ENCODE peak calls at places on chromosomes 16 and 17, in ten cellular contexts. One of them, this sample, is unnamed.

GRCh38 chr17:31085563-31085962 is 9.2 kb upstream of the NF1 start:
- DNase-seq in left ventricle myocardium inferior: no peak
- DNase-seq in pancreas: no peak
- DNase-seq in stomach: no peak
- DNase-seq in lower leg skin: no peak
- DNase-seq in bronchial epithelial cell: peak; percentile 66
- DNase-seq in GM12864: no peak
- DNase-seq in PC-9: no peak
- DNase-seq in foreskin fibroblast: peak; percentile 80
- DNase-seq in BJ: no peak
- DNase-seq in this sample: no peak

GRCh38 chr17:73348018-73348823 is 36.4 kb upstream of the CDC42EP4 start:
- DNase-seq in lower leg skin: no peak
- DNase-seq in pancreas: no peak
- DNase-seq in PC-9: no peak
- DNase-seq in left ventricle myocardium inferior: no peak
- DNase-seq in BJ: no peak
- DNase-seq in bronchial epithelial cell: no peak
- DNase-seq in GM12864: no peak
- DNase-seq in stomach: no peak
- DNase-seq in foreskin fibroblast: no peak
- DNase-seq in this sample: no peak

GRCh38 chr17:49730078-49730786 is 22.5 kb upstream of the SLC35B1 start:
- DNase-seq in foreskin fibroblast: peak; percentile 87
- DNase-seq in pancreas: peak; percentile 70
- DNase-seq in PC-9: no peak
- DNase-seq in bronchial epithelial cell: no peak
- DNase-seq in GM12864: no peak
- DNase-seq in lower leg skin: no peak
- DNase-seq in BJ: peak; percentile 82
- DNase-seq in stomach: peak; percentile 55
- DNase-seq in left ventricle myocardium inferior: peak; percentile 87
- DNase-seq in this sample: no peak

GRCh38 chr17:35713069-35713728 is 18.2 kb upstream of the RASL10B start:
- DNase-seq in PC-9: no peak
- DNase-seq in foreskin fibroblast: peak; percentile 67
- DNase-seq in pancreas: peak; percentile 69
- DNase-seq in stomach: no peak
- DNase-seq in GM12864: no peak
- DNase-seq in bronchial epithelial cell: no peak
- DNase-seq in lower leg skin: no peak
- DNase-seq in left ventricle myocardium inferior: no peak
- DNase-seq in BJ: peak; percentile 78
- DNase-seq in this sample: no peak

GRCh38 chr17:57925361-57925990 is 29.7 kb downstream of the CUEDC1 start:
- DNase-seq in bronchial epithelial cell: no peak
- DNase-seq in foreskin fibroblast: no peak
- DNase-seq in stomach: no peak
- DNase-seq in lower leg skin: no peak
- DNase-seq in pancreas: no peak
- DNase-seq in BJ: no peak
- DNase-seq in PC-9: no peak
- DNase-seq in left ventricle myocardium inferior: no peak
- DNase-seq in GM12864: no peak
- DNase-seq in this sample: no peak

GRCh38 chr17:2369551-2370210 is 31.2 kb downstream of the MNT start:
- DNase-seq in lower leg skin: no peak
- DNase-seq in foreskin fibroblast: peak; percentile 42
- DNase-seq in GM12864: no peak
- DNase-seq in PC-9: no peak
- DNase-seq in left ventricle myocardium inferior: no peak
- DNase-seq in bronchial epithelial cell: no peak
- DNase-seq in BJ: no peak
- DNase-seq in pancreas: no peak
- DNase-seq in stomach: no peak
- DNase-seq in this sample: no peak

GRCh38 chr17:50904522-50905459 is 38.6 kb upstream of the TOB1 start:
- DNase-seq in pancreas: peak; percentile 84
- DNase-seq in foreskin fibroblast: no peak
- DNase-seq in bronchial epithelial cell: no peak
- DNase-seq in PC-9: peak; percentile 83
- DNase-seq in BJ: no peak
- DNase-seq in lower leg skin: peak; percentile 91
- DNase-seq in GM12864: no peak
- DNase-seq in left ventricle myocardium inferior: peak; percentile 41
- DNase-seq in stomach: peak; percentile 87
- DNase-seq in this sample: peak; percentile 86

GRCh38 chr16:4693956-4694663 is 748 bp downstream of the NUDT16L1 start:
- DNase-seq in left ventricle myocardium inferior: peak; percentile 49
- DNase-seq in lower leg skin: peak; percentile 90
- DNase-seq in pancreas: peak; percentile 62
- DNase-seq in PC-9: peak; percentile 54
- DNase-seq in GM12864: no peak
- DNase-seq in stomach: peak; percentile 57
- DNase-seq in BJ: no peak
- DNase-seq in bronchial epithelial cell: no peak
- DNase-seq in foreskin fibroblast: peak; percentile 77
- DNase-seq in this sample: peak; percentile 42

GRCh38 chr17:15917439-15918027 is 27.4 kb upstream of the ADORA2B start:
- DNase-seq in left ventricle myocardium inferior: no peak
- DNase-seq in GM12864: no peak
- DNase-seq in bronchial epithelial cell: no peak
- DNase-seq in pancreas: no peak
- DNase-seq in foreskin fibroblast: peak; percentile 21
- DNase-seq in stomach: no peak
- DNase-seq in lower leg skin: peak; percentile 80
- DNase-seq in PC-9: no peak
- DNase-seq in BJ: no peak
- DNase-seq in this sample: no peak

GRCh38 chr16:54715011-54715410 is 215.7 kb upstream of the IRX5 start:
- DNase-seq in foreskin fibroblast: no peak
- DNase-seq in left ventricle myocardium inferior: no peak
- DNase-seq in lower leg skin: no peak
- DNase-seq in pancreas: no peak
- DNase-seq in bronchial epithelial cell: no peak
- DNase-seq in PC-9: no peak
- DNase-seq in BJ: no peak
- DNase-seq in GM12864: no peak
- DNase-seq in stomach: no peak
- DNase-seq in this sample: no peak

GRCh38 chr16:14300631-14301149 is 229.6 kb downstream of the MRTFB start:
- DNase-seq in GM12864: peak; percentile 63
- DNase-seq in foreskin fibroblast: peak; percentile 92
- DNase-seq in stomach: peak; percentile 72
- DNase-seq in BJ: no peak
- DNase-seq in bronchial epithelial cell: peak; percentile 80
- DNase-seq in PC-9: peak; percentile 83
- DNase-seq in lower leg skin: peak; percentile 95
- DNase-seq in pancreas: peak; percentile 82
- DNase-seq in left ventricle myocardium inferior: peak; percentile 63
- DNase-seq in this sample: peak; percentile 76

GRCh38 chr16:75258807-75259141 is 7.3 kb upstream of the BCAR1 start:
- DNase-seq in PC-9: no peak
- DNase-seq in bronchial epithelial cell: no peak
- DNase-seq in foreskin fibroblast: no peak
- DNase-seq in GM12864: no peak
- DNase-seq in BJ: no peak
- DNase-seq in left ventricle myocardium inferior: no peak
- DNase-seq in pancreas: no peak
- DNase-seq in lower leg skin: no peak
- DNase-seq in stomach: no peak
- DNase-seq in this sample: no peak

GRCh38 chr17:41439375-41439774 is 1.4 kb downstream of the KRT38 start:
- DNase-seq in lower leg skin: no peak
- DNase-seq in bronchial epithelial cell: peak; percentile 76
- DNase-seq in BJ: no peak
- DNase-seq in PC-9: no peak
- DNase-seq in left ventricle myocardium inferior: no peak
- DNase-seq in stomach: no peak
- DNase-seq in GM12864: no peak
- DNase-seq in pancreas: no peak
- DNase-seq in foreskin fibroblast: no peak
- DNase-seq in this sample: no peak

GRCh38 chr17:38967290-38967738 is at the start of gene FBXO47:
- DNase-seq in left ventricle myocardium inferior: peak; percentile 94
- DNase-seq in bronchial epithelial cell: peak; percentile 79
- DNase-seq in lower leg skin: peak; percentile 97
- DNase-seq in GM12864: peak; percentile 66
- DNase-seq in stomach: peak; percentile 89
- DNase-seq in PC-9: peak; percentile 89
- DNase-seq in foreskin fibroblast: peak; percentile 94
- DNase-seq in pancreas: peak; percentile 89
- DNase-seq in BJ: peak; percentile 58
- DNase-seq in this sample: peak; percentile 54
- TF ChIP-seq CTCF in left ventricle myocardium inferior: peak; percentile 57
- TF ChIP-seq CTCF in bronchial epithelial cell: no peak
- TF ChIP-seq CTCF in lower leg skin: no peak
- TF ChIP-seq CTCF in GM12864: no peak
- TF ChIP-seq CTCF in stomach: no peak
- TF ChIP-seq CTCF in PC-9: no peak
- TF ChIP-seq CTCF in foreskin fibroblast: no peak
- TF ChIP-seq CTCF in pancreas: no peak
- TF ChIP-seq CTCF in BJ: peak; percentile 24
- TF ChIP-seq CTCF in this sample: no peak

GRCh38 chr17:71084838-71085237 is 915.5 kb downstream of the KCNJ2 start:
- DNase-seq in PC-9: no peak
- DNase-seq in bronchial epithelial cell: no peak
- DNase-seq in GM12864: no peak
- DNase-seq in foreskin fibroblast: no peak
- DNase-seq in BJ: no peak
- DNase-seq in left ventricle myocardium inferior: no peak
- DNase-seq in lower leg skin: no peak
- DNase-seq in stomach: no peak
- DNase-seq in pancreas: no peak
- DNase-seq in this sample: no peak

GRCh38 chr17:71085238-71086033 is 916.1 kb downstream of the KCNJ2 start:
- DNase-seq in bronchial epithelial cell: peak; percentile 29
- DNase-seq in left ventricle myocardium inferior: no peak
- DNase-seq in stomach: peak; percentile 27
- DNase-seq in PC-9: peak; percentile 26
- DNase-seq in GM12864: no peak
- DNase-seq in foreskin fibroblast: peak; percentile 21
- DNase-seq in pancreas: peak; percentile 35
- DNase-seq in lower leg skin: no peak
- DNase-seq in BJ: no peak
- DNase-seq in this sample: peak; percentile 40

GRCh38 chr17:71081666-71082065 is 912.3 kb downstream of the KCNJ2 start:
- DNase-seq in foreskin fibroblast: no peak
- DNase-seq in lower leg skin: no peak
- DNase-seq in BJ: no peak
- DNase-seq in PC-9: no peak
- DNase-seq in GM12864: no peak
- DNase-seq in stomach: no peak
- DNase-seq in left ventricle myocardium inferior: no peak
- DNase-seq in pancreas: no peak
- DNase-seq in bronchial epithelial cell: no peak
- DNase-seq in this sample: no peak

GRCh38 chr17:71080937-71081336 is 911.6 kb downstream of the KCNJ2 start:
- DNase-seq in bronchial epithelial cell: no peak
- DNase-seq in foreskin fibroblast: no peak
- DNase-seq in GM12864: no peak
- DNase-seq in BJ: no peak
- DNase-seq in lower leg skin: no peak
- DNase-seq in stomach: no peak
- DNase-seq in left ventricle myocardium inferior: no peak
- DNase-seq in pancreas: no peak
- DNase-seq in PC-9: no peak
- DNase-seq in this sample: no peak

GRCh38 chr17:71084219-71084618 is 914.9 kb downstream of the KCNJ2 start:
- DNase-seq in left ventricle myocardium inferior: no peak
- DNase-seq in lower leg skin: no peak
- DNase-seq in PC-9: no peak
- DNase-seq in bronchial epithelial cell: peak; percentile 49
- DNase-seq in stomach: peak; percentile 42
- DNase-seq in foreskin fibroblast: peak; percentile 48
- DNase-seq in BJ: no peak
- DNase-seq in GM12864: no peak
- DNase-seq in pancreas: peak; percentile 30
- DNase-seq in this sample: peak; percentile 67
- TF ChIP-seq CTCF in left ventricle myocardium inferior: peak; percentile 31
- TF ChIP-seq CTCF in lower leg skin: no peak
- TF ChIP-seq CTCF in PC-9: peak; percentile 48
- TF ChIP-seq CTCF in bronchial epithelial cell: peak; percentile 65
- TF ChIP-seq CTCF in stomach: peak; percentile 19
- TF ChIP-seq CTCF in foreskin fibroblast: peak; percentile 38
- TF ChIP-seq CTCF in BJ: peak; percentile 46
- TF ChIP-seq CTCF in GM12864: peak; percentile 23
- TF ChIP-seq CTCF in pancreas: peak; percentile 14
- TF ChIP-seq CTCF in this sample: no peak

DNA sequence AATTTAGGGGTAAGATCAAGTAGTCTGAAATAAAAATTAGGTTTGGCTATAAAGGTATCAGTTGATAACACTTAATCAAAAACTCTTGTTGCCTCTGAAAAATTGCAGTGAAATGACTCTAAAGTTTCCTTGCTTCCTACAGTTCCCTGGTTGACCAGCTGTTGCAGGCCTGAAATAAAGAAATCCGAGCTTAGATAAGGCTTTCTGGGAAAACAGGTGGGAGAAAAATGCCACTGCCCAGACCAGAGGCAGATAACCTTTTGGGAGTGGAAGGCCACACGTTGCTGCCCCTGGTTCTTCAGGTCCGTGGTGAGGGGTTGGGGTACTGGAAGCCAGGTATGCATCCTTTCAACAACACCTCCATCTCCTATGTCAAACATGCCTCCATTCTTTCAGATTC is 111.3 kb downstream of the HS3ST3A1 start:
- DNase-seq in lower leg skin: no peak
- DNase-seq in bronchial epithelial cell: no peak
- DNase-seq in BJ: no peak
- DNase-seq in foreskin fibroblast: no peak
- DNase-seq in stomach: no peak
- DNase-seq in GM12864: no peak
- DNase-seq in pancreas: no peak
- DNase-seq in left ventricle myocardium inferior: no peak
- DNase-seq in PC-9: no peak
- DNase-seq in this sample: no peak
- TF ChIP-seq CTCF in lower leg skin: no peak
- TF ChIP-seq CTCF in bronchial epithelial cell: no peak
- TF ChIP-seq CTCF in BJ: no peak
- TF ChIP-seq CTCF in foreskin fibroblast: no peak
- TF ChIP-seq CTCF in stomach: no peak
- TF ChIP-seq CTCF in GM12864: no peak
- TF ChIP-seq CTCF in pancreas: no peak
- TF ChIP-seq CTCF in left ventricle myocardium inferior: no peak
- TF ChIP-seq CTCF in PC-9: no peak
- TF ChIP-seq CTCF in this sample: no peak

DNA sequence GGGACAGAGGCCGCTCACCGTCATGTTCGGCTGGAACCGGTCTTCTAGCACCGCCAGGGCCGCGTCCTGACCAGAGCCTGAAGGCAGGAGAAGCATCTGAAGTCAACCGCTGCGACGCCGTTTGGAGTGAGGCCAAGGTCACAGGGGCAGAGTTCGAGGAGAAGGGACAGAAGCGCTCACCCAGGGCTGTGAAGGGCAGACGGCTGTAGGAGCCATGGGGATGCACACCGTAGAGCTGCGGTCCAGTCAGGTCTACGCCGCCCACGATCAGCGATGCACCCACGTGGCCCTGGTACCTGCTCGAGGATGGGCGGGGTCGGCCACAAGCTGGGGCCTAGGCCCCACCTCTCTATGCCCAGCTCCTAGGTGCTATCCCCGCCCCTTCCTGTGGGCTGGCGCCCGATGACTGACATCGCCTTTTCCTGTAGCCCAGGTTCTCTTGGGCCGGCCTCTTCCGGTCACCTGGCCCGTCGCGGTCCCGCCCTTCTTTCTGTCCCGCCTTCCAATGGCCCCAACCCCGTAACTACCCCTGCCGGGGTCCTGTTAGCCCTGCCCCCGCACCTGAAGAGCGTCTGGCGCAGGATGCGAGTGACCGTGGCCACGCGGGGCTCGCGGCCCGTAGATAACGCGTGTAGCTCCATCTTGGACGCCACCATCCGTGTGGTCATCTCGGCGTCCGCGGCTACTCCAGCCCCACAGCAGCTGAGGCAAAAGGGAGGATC is 1.1 kb downstream of the PSMB10 start:
- DNase-seq in foreskin fibroblast: peak; percentile 97
- DNase-seq in pancreas: peak; percentile 98
- DNase-seq in lower leg skin: peak; percentile 99
- DNase-seq in BJ: peak; percentile 59
- DNase-seq in bronchial epithelial cell: peak; percentile 96
- DNase-seq in stomach: peak; percentile 97
- DNase-seq in left ventricle myocardium inferior: peak; percentile 94
- DNase-seq in PC-9: peak; percentile 94
- DNase-seq in GM12864: peak; percentile 91
- DNase-seq in this sample: peak; percentile 99
- TF ChIP-seq CTCF in foreskin fibroblast: no peak
- TF ChIP-seq CTCF in pancreas: no peak
- TF ChIP-seq CTCF in lower leg skin: no peak
- TF ChIP-seq CTCF in BJ: no peak
- TF ChIP-seq CTCF in bronchial epithelial cell: no peak
- TF ChIP-seq CTCF in stomach: no peak
- TF ChIP-seq CTCF in left ventricle myocardium inferior: no peak
- TF ChIP-seq CTCF in PC-9: no peak
- TF ChIP-seq CTCF in GM12864: no peak
- TF ChIP-seq CTCF in this sample: no peak

This sample was measured in Calu3.